ENCODE peak calls at places on chromosomes 3 and 15, in six cellular contexts. E, D, Y, V, L and F are unnamed samples.

GRCh38 chr3:165614332-165614731 is 222.9 kb downstream of the BCHE start:
- DNase-seq in E (no peak), D (no peak), Y (no peak), V (no peak), L (no peak), F (no peak)

GRCh38 chr15:88178631-88179030 is 77.9 kb downstream of the NTRK3 start:
- DNase-seq in E (no peak), D (no peak), Y (no peak), V (no peak), L (no peak), F (no peak)

GRCh38 chr3:109155828-109156227 is 19.3 kb downstream of the C3orf85 start:
- DNase-seq in E (no peak), D (no peak), Y (no peak), V (no peak), L (no peak), F (no peak)

GRCh38 chr3:193780810-193781472 is 187.9 kb downstream of the OPA1 start:
- DNase-seq in E (peak; percentile 64), D (peak; percentile 75), Y (peak; percentile 67), V (peak; percentile 83), L (peak; percentile 81), F (peak; percentile 73)

GRCh38 chr15:88312941-88313579 is 56.5 kb upstream of the NTRK3 start:
- DNase-seq in E (no peak), D (no peak), Y (no peak), V (no peak), L (no peak), F (no peak)

GRCh38 chr3:98521897-98522537 is 685 bp downstream of the CLDND1 start:
- DNase-seq in E (peak; percentile 61), D (peak; percentile 4), Y (no peak), V (peak; percentile 57), L (peak; percentile 24), F (peak; percentile 26)

GRCh38 chr3:196409409-196409808 is 22.8 kb downstream of the UBXN7 start:
- DNase-seq in E (no peak), D (no peak), Y (no peak), V (no peak), L (no peak), F (no peak)

GRCh38 chr3:122468896-122469533 is 45.7 kb downstream of the KPNA1 start:
- DNase-seq in E (no peak), D (no peak), Y (no peak), V (no peak), L (no peak), F (no peak)

GRCh38 chr3:138348950-138349739 is 766 bp downstream of the MRAS start:
- DNase-seq in E (no peak), D (no peak), Y (no peak), V (peak; percentile 38), L (no peak), F (peak; percentile 30)

GRCh38 chr15:92392462-92392861 is 1.2 kb upstream of the ST8SIA2 start:
- DNase-seq in E (no peak), D (no peak), Y (no peak), V (no peak), L (no peak), F (no peak)

GRCh38 chr15:83206387-83206970 is 1.1 kb downstream of the HDGFL3 start:
- DNase-seq in E (no peak), D (no peak), Y (no peak), V (no peak), L (no peak), F (no peak)

GRCh38 chr3:33111581-33111980 is 2.2 kb upstream of the CRTAP start:
- DNase-seq in E (no peak), D (no peak), Y (no peak), V (no peak), L (no peak), F (no peak)

GRCh38 chr3:36674816-36675215 is 89.5 kb downstream of the DCLK3 start:
- DNase-seq in E (no peak), D (no peak), Y (no peak), V (no peak), L (no peak), F (no peak)

GRCh38 chr15:70741107-70741511 is 22.2 kb downstream of the UACA start:
- DNase-seq in E (peak; percentile 81), D (peak; percentile 28), Y (peak; percentile 68), V (peak; percentile 96), L (peak; percentile 70), F (peak; percentile 74)

GRCh38 chr3:142981108-142981507 is 17.6 kb upstream of the PAQR9 start:
- DNase-seq in E (no peak), D (no peak), Y (no peak), V (no peak), L (no peak), F (no peak)

GRCh38 chr3:48474619-48475018 is 28.1 kb downstream of the ATRIP start:
- DNase-seq in E (no peak), D (no peak), Y (no peak), V (no peak), L (no peak), F (no peak)

GRCh38 chr3:48472673-48472922 is 26.1 kb downstream of the ATRIP start:
- DNase-seq in E (no peak), D (peak; percentile 27), Y (no peak), V (no peak), L (peak; percentile 49), F (no peak)

GRCh38 chr3:48475188-48475587 is 28.7 kb downstream of the ATRIP start:
- DNase-seq in E (no peak), D (no peak), Y (no peak), V (no peak), L (no peak), F (no peak)

GRCh38 chr3:48472923-48473616 is 26.5 kb downstream of the ATRIP start:
- DNase-seq in E (peak; percentile 97), D (peak; percentile 92), Y (peak; percentile 96), V (peak; percentile 94), L (peak; percentile 94), F (peak; percentile 92)

DNA sequence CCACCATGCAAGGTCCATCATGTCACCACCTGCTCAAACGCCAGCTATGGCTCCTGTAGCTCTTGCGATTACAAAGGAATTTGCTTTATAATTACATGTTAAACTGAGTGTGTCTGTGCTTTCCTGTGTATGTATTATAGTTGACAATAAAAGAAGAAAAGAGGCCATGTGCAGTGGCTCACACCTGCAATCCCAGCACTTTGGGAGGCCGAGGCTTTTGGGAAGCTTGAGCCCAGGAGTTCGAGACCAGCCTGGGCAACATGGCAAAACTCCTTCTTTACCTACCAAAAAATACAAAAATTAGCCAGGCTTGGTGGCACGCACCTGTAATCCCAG is 27.0 kb downstream of the ATRIP start:
- DNase-seq in E (no peak), D (no peak), Y (no peak), V (no peak), L (no peak), F (no peak)
- H3K4me1 ChIP-seq in E (peaks cover 40% of the 10 kb centered on the region), D (peaks cover 62% of the 10 kb centered on the region), Y (no peaks in the 10 kb centered on the region), V (peaks cover 21% of the 10 kb centered on the region), L (peaks cover 6% of the 10 kb centered on the region), F (peaks cover 19% of the 10 kb centered on the region)

DNA sequence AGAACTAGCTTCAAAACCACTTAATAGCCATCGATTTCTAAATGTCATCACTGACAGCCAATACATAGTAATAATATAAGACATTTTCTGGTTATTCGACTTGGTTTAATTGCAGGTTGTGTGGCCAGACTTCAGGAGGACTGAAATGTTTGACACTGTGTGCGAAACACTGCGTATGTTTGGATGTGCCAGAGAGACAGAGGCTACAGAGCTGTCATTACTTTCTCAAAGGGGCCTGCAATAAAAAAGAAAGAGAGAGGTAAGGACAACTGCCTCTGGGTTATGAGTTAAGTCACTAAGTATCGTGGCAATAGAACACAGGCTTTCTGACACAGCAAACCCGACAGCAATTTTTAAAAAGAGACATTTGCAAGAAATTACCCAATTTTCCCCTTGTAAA is 882 bp downstream of the LMOD3 start:
- DNase-seq in E (no peak), D (no peak), Y (no peak), V (no peak), L (no peak), F (no peak)
- H3K4me1 ChIP-seq in E (no peaks in the 10 kb centered on the region), D (peaks cover 9% of the 10 kb centered on the region), Y (no peaks in the 10 kb centered on the region), V (peaks cover 14% of the 10 kb centered on the region), L (no peaks in the 10 kb centered on the region), F (peaks cover 38% of the 10 kb centered on the region)

DNA sequence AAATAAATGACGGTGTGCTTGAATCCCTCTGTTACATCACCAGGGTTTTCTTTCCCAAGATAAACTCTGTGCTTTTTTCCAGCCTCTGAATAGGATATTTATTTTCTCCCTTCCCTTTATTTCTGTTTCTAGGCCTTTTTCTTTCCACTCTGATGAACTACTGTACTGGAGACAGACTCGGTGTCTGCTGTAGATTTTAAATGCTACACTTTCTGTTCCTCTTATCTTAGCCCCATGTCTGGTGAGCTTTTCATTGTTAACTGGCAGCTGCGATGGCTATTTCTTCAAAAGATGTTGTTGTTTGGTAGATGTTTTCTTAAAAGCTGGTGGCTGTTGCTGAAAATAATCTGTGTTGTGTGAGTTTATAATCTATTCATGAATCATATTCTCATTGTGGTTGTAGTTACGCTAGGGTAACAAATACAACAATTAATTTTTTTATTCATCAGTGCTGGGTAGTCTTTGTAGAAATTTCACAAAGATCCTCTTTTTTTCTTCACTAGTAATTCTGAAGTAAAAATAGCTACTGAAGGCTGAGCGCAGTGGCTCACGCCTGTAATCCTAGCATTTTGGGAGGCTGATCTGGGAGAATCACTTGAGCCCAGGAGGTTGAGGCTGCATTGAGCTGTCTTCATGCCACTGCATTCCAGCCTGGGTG is 15.6 kb upstream of the SCAANT1 start:
- DNase-seq in E (no peak), D (no peak), Y (no peak), V (no peak), L (no peak), F (no peak)
- H3K4me1 ChIP-seq in E (peaks cover 12% of the 10 kb centered on the region), D (peaks cover 28% of the 10 kb centered on the region), Y (no peaks in the 10 kb centered on the region), V (peaks cover 3% of the 10 kb centered on the region), L (peaks cover 3% of the 10 kb centered on the region), F (peaks cover 14% of the 10 kb centered on the region)

GRCh38 chr3:46946416-46946815 is 30.1 kb downstream of the CCDC12 start:
- DNase-seq in E (no peak), D (no peak), Y (peak; percentile 54), V (no peak), L (no peak), F (no peak)
- H3K4me1 ChIP-seq in E (peaks cover 92% of the 10 kb centered on the region), D (peaks cover 96% of the 10 kb centered on the region), Y (no peaks in the 10 kb centered on the region), V (peaks cover 77% of the 10 kb centered on the region), L (peaks cover 59% of the 10 kb centered on the region), F (peaks cover 90% of the 10 kb centered on the region)

GRCh38 chr3:81936817-81937216 is 175.4 kb upstream of the GBE1 start:
- DNase-seq in E (no peak), D (no peak), Y (no peak), V (no peak), L (no peak), F (no peak)
- H3K4me1 ChIP-seq in E (no peaks in the 10 kb centered on the region), D (no peaks in the 10 kb centered on the region), Y (no peaks in the 10 kb centered on the region), V (no peaks in the 10 kb centered on the region), L (no peaks in the 10 kb centered on the region), F (no peaks in the 10 kb centered on the region)

DNA sequence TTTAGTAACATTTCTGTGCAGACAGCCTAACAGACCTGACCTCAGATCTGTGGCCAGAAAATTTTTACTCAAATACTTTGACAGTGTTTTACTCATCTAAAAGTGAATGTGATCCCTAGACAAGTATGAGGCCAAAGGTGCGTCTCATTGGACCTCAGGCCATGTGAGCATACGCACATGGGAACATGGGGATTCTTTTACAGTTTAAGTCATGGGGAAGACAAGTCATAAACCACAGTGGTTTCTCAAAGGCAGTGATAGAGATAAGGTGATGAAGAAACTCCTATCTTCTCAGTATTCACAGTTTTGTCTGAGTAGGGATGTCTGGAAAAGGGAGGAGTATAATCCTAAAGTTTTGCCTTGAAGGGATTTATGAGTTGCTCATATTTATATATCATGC is 173.8 kb downstream of the FNDC3B start:
- DNase-seq in E (no peak), D (no peak), Y (no peak), V (peak; percentile 71), L (no peak), F (no peak)
- H3K4me1 ChIP-seq in E (peaks cover 21% of the 10 kb centered on the region), D (peaks cover 90% of the 10 kb centered on the region), Y (no peaks in the 10 kb centered on the region), V (peaks cover 13% of the 10 kb centered on the region), L (peaks cover 17% of the 10 kb centered on the region), F (peaks cover 73% of the 10 kb centered on the region)